ENCODE peak calls at places on chromosome 14, in five cellular contexts. T is left lobe of liver; N is NCI-H774; B is naive thymus-derived CD8-positive, alpha-beta T cell; R is Kasumi-1. X is an unnamed sample.

GRCh38 chr14:74495356-74495755 is 1.8 kb downstream of the ISCA2 start:
- DNase-seq in B (no peak), T (no peak), N (no peak), R (peak; percentile 18), X (no peak)

GRCh38 chr14:23548351-23549318 is 2.9 kb downstream of the ZFHX2 start:
- DNase-seq in R (no peak), N (peak; percentile 50), T (no peak), B (no peak), X (no peak)

GRCh38 chr14:95432152-95433093 is 84.0 kb downstream of the SYNE3 start:
- DNase-seq in B (no peak), R (no peak), T (peak; percentile 60), N (peak; percentile 36), X (no peak)

GRCh38 chr14:103198429-103199140 is 75.3 kb downstream of the TNFAIP2 start:
- DNase-seq in B (no peak), R (no peak), N (no peak), T (no peak), X (no peak)

GRCh38 chr14:77641534-77642341 is 25.3 kb upstream of the SPTLC2 start:
- DNase-seq in T (peak; percentile 71), B (peak; percentile 53), R (peak; percentile 71), N (no peak), X (peak; percentile 30)

GRCh38 chr14:102799684-102800562 is 22.7 kb downstream of the TRAF3 start:
- DNase-seq in B (no peak), R (no peak), T (no peak), N (no peak), X (no peak)

GRCh38 chr14:23751591-23751990 is 115.4 kb downstream of the DHRS2 start:
- DNase-seq in N (no peak), R (no peak), T (no peak), B (no peak), X (no peak)

GRCh38 chr14:87250992-87251391 is 742.0 kb downstream of the GALC start:
- DNase-seq in R (no peak), N (no peak), B (no peak), T (no peak), X (no peak)

GRCh38 chr14:30974628-30975027 is 50.8 kb upstream of the AP4S1 start:
- DNase-seq in R (no peak), B (no peak), N (no peak), T (no peak), X (no peak)

GRCh38 chr14:104596927-104597351 is 7.6 kb downstream of the TMEM179 start:
- DNase-seq in N (no peak), R (no peak), T (no peak), B (no peak), X (no peak)

GRCh38 chr14:51609987-51610283 is 41.8 kb upstream of the FRMD6 start:
- DNase-seq in T (no peak), B (no peak), R (no peak), N (no peak), X (no peak)

GRCh38 chr14:54299393-54300363 is 97.1 kb upstream of the CDKN3 start:
- DNase-seq in B (no peak), R (no peak), T (no peak), N (no peak), X (no peak)

GRCh38 chr14:61860294-61860918 is 98.2 kb downstream of the SNAPC1 start:
- DNase-seq in N (no peak), R (peak; percentile 84), T (no peak), B (peak; percentile 59), X (peak; percentile 35)

GRCh38 chr14:74612346-74613021 is 447 bp upstream of the LTBP2 start:
- DNase-seq in N (peak; percentile 46), T (peak; percentile 76), B (peak; percentile 89), R (peak; percentile 74), X (peak; percentile 84)

GRCh38 chr14:48580692-48581091 is 905.3 kb upstream of the MDGA2 start:
- DNase-seq in B (no peak), T (no peak), R (no peak), N (no peak), X (no peak)

GRCh38 chr14:36027354-36027753 is 149.2 kb downstream of the PTCSC3 start:
- DNase-seq in B (no peak), R (no peak), N (no peak), T (no peak), X (no peak)